ENCODE peak calls at places on chromosomes 7 and 10, in nine cellular contexts. F is mesendoderm; O is hypothalamus; W is tibial nerve; S is T follicular helper cell; M is non-pigmented ciliary epithelial cell; Q is RCC 7860; Y is activated CD8-positive, alpha-beta memory T cell treated with anti-CD3 and anti-CD28 coated beads, Interleukin-2, amount 50 U/mL, for 48 hours; G is KG1. C is an unnamed sample.

GRCh38 chr7:118202056-118202455 is 18.1 kb downstream of the LSM8 start:
- DNase-seq in O (no peak), Y (no peak), Q (no peak), S (no peak), W (no peak), M (no peak), F (no peak), G (no peak), C (no peak)

GRCh38 chr10:101291254-101292193 is 62.3 kb upstream of the LBX1 start:
- DNase-seq in G (peak), W (no peak), M (no peak), Q (peak), O (no peak), S (peak), Y (peak), F (peak), C (no peak)

GRCh38 chr7:1101580-1102431 is 13.9 kb downstream of the GPER1 start:
- DNase-seq in F (no peak), S (no peak), M (no peak), Y (no peak), O (no peak), G (no peak), Q (peak), W (no peak), C (no peak)

GRCh38 chr7:21089653-21090052 is 303.0 kb upstream of the SP8 start:
- DNase-seq in W (no peak), F (no peak), M (no peak), S (no peak), Y (no peak), Q (no peak), G (no peak), O (no peak), C (no peak)

GRCh38 chr7:135367114-135367513 is 133.5 kb downstream of the STRA8 start:
- DNase-seq in Y (no peak), W (no peak), M (no peak), S (no peak), F (no peak), Q (no peak), O (no peak), G (no peak), C (no peak)

GRCh38 chr7:9890092-9890491 is 1083.6 kb upstream of the PHF14 start:
- DNase-seq in G (no peak), Q (no peak), M (no peak), S (no peak), F (peak), W (no peak), O (no peak), Y (no peak), C (no peak)

GRCh38 chr10:110528224-110528997 is 30.7 kb downstream of the DUSP5 start:
- DNase-seq in Y (no peak), O (no peak), F (no peak), S (no peak), W (no peak), M (no peak), Q (no peak), G (no peak), C (no peak)

GRCh38 chr10:87978166-87978565 is 114.7 kb downstream of the PTEN start:
- DNase-seq in S (no peak), F (no peak), Y (no peak), O (no peak), M (no peak), W (no peak), Q (no peak), G (no peak), C (no peak)

GRCh38 chr7:96388620-96389383 is 66.9 kb upstream of the SLC25A13 start:
- DNase-seq in F (peak), G (no peak), W (no peak), Q (peak), S (no peak), Y (no peak), M (peak), O (no peak), C (no peak)

GRCh38 chr7:76065016-76065612 is 17.2 kb downstream of the MDH2 start:
- DNase-seq in S (no peak), G (no peak), Y (no peak), Q (no peak), M (no peak), W (no peak), O (no peak), F (no peak), C (no peak)

GRCh38 chr10:47371629-47372485 is 12.2 kb downstream of the ZNF488 start:
- DNase-seq in F (no peak), Q (no peak), M (no peak), O (no peak), W (no peak), S (no peak), Y (peak), G (no peak), C (no peak)

GRCh38 chr10:10330481-10330880 is 687.2 kb upstream of the CELF2 start:
- DNase-seq in Y (no peak), W (no peak), O (no peak), Q (no peak), G (no peak), F (no peak), S (no peak), M (no peak), C (no peak)

GRCh38 chr7:8724080-8724718 is 290.8 kb downstream of the NXPH1 start:
- DNase-seq in S (no peak), F (peak), G (no peak), M (no peak), W (peak), O (no peak), Y (no peak), Q (peak), C (no peak)

GRCh38 chr7:30665043-30665442 is 17.2 kb downstream of the CRHR2 start:
- DNase-seq in G (no peak), F (no peak), S (no peak), Q (no peak), Y (no peak), M (no peak), W (no peak), O (no peak), C (no peak)

GRCh38 chr10:100182908-100183307 is 2.9 kb downstream of the ERLIN1 start:
- DNase-seq in Q (no peak), F (no peak), Y (no peak), W (no peak), G (no peak), S (no peak), O (no peak), M (no peak), C (no peak)

GRCh38 chr10:34024708-34025425 is 690.4 kb upstream of the NRP1 start:
- DNase-seq in Y (no peak), M (no peak), W (no peak), S (no peak), Q (no peak), O (no peak), F (peak), G (no peak), C (no peak)

GRCh38 chr7:84841809-84842208 is 345.0 kb downstream of the SEMA3D start:
- DNase-seq in Q (no peak), O (no peak), M (peak), W (no peak), F (no peak), G (no peak), S (no peak), Y (no peak), C (no peak)

GRCh38 chr7:80150621-80151273 is 16.1 kb downstream of the GNAI1 start:
- DNase-seq in W (no peak), F (peak), S (no peak), Y (no peak), Q (no peak), O (no peak), G (no peak), M (no peak), C (no peak)

GRCh38 chr7:82697897-82698296 is 254.3 kb upstream of the CACNA2D1 start:
- DNase-seq in Y (no peak), F (no peak), O (no peak), M (no peak), G (no peak), W (no peak), Q (no peak), S (no peak), C (no peak)

GRCh38 chr7:72118366-72118765 is 293.8 kb downstream of the CALN1 start:
- DNase-seq in G (no peak), M (no peak), S (no peak), O (no peak), W (no peak), F (no peak), Q (no peak), Y (no peak), C (no peak)

GRCh38 chr7:80847895-80848294 is 71.0 kb downstream of the SEMA3C start:
- DNase-seq in F (no peak), S (no peak), O (no peak), G (no peak), Q (no peak), M (no peak), W (no peak), Y (no peak), C (no peak)

GRCh38 chr10:42932735-42933453 is 144.0 kb upstream of the RET start:
- DNase-seq in S (peak), M (no peak), G (no peak), O (no peak), Y (peak), W (no peak), F (peak), Q (no peak), C (no peak)

GRCh38 chr7:7834761-7835160 is 116.4 kb upstream of the RPA3 start:
- DNase-seq in O (no peak), G (no peak), F (peak), Y (no peak), M (no peak), Q (no peak), S (no peak), W (no peak), C (no peak)

GRCh38 chr10:104433611-104434010 is 80.0 kb downstream of the CFAP58 start:
- DNase-seq in F (no peak), W (no peak), Q (no peak), S (no peak), O (no peak), G (no peak), M (no peak), Y (no peak), C (no peak)

GRCh38 chr7:85135931-85136330 is 50.9 kb downstream of the SEMA3D start:
- DNase-seq in W (no peak), G (no peak), F (peak), O (no peak), M (peak), Q (peak), S (no peak), Y (no peak), C (no peak)

GRCh38 chr7:94247970-94248369 is 146.7 kb upstream of the COL1A2 start:
- DNase-seq in M (no peak), Q (no peak), O (no peak), G (no peak), F (no peak), Y (no peak), W (no peak), S (no peak), C (no peak)

GRCh38 chr7:120857558-120858298 is at the start of gene TSPAN12:
- DNase-seq in S (peak), Y (peak), M (no peak), F (peak), G (peak), Q (peak), O (no peak), W (peak), C (peak)

GRCh38 chr10:672992-673391 is 16.5 kb downstream of the DIP2C start:
- DNase-seq in O (no peak), G (no peak), Y (no peak), F (no peak), Q (no peak), W (no peak), S (no peak), M (no peak), C (no peak)

GRCh38 chr10:33190406-33190805 is 144.1 kb downstream of the NRP1 start:
- DNase-seq in W (no peak), F (no peak), M (no peak), G (no peak), O (no peak), S (no peak), Q (no peak), Y (no peak), C (no peak)

GRCh38 chr7:155093586-155093985 is 23.5 kb downstream of the HTR5A start:
- DNase-seq in F (no peak), G (no peak), W (no peak), Y (no peak), O (no peak), S (no peak), M (no peak), Q (peak), C (no peak)

GRCh38 chr7:2567663-2568238 is 9.0 kb downstream of the IQCE start:
- DNase-seq in G (no peak), O (no peak), Q (no peak), S (no peak), F (peak), W (no peak), Y (no peak), M (no peak), C (no peak)

GRCh38 chr7:66564045-66564444 is 64.6 kb upstream of the KCTD7 start:
- DNase-seq in G (no peak), Q (no peak), F (no peak), Y (no peak), W (no peak), S (no peak), O (no peak), M (no peak), C (no peak)

GRCh38 chr10:35340975-35341374 is 4.7 kb downstream of the CCNY start:
- DNase-seq in S (no peak), W (no peak), O (no peak), Q (no peak), G (no peak), Y (no peak), M (no peak), F (no peak), C (no peak)

GRCh38 chr7:65509368-65510186 is 135.9 kb downstream of the ZNF92 start:
- DNase-seq in F (peak), Q (no peak), Y (peak), M (no peak), S (no peak), W (no peak), O (no peak), G (no peak), C (no peak)

GRCh38 chr10:71206911-71207310 is 5.5 kb upstream of the UNC5B start:
- DNase-seq in W (no peak), S (no peak), Q (no peak), F (no peak), M (no peak), G (no peak), Y (peak), O (no peak), C (no peak)

GRCh38 chr10:7363700-7364099 is 47.1 kb downstream of the SFMBT2 start:
- DNase-seq in G (no peak), Y (no peak), Q (no peak), S (no peak), F (no peak), O (no peak), M (no peak), W (no peak), C (no peak)

GRCh38 chr7:12570529-12571461 is at the start of gene SCIN:
- DNase-seq in S (no peak), O (no peak), W (peak), Q (no peak), F (peak), Y (peak), M (no peak), G (no peak), C (no peak)

GRCh38 chr10:5971315-5971832 is 6.0 kb downstream of the IL15RA start:
- DNase-seq in M (no peak), Q (no peak), Y (no peak), W (no peak), G (no peak), F (no peak), O (no peak), S (no peak), C (no peak)

C was measured in activated T-helper 2 cell treated with anti-CD3 and anti-CD28 coated beads, Interferon-gamma antibody, Interleukin-2, Interleukin-4, amounts not matched to agents 10 μg/mL and 5 μg/mL and 100 μg/mL, durations not matched to agents 14 hours and 24 hours and 36 hours.